ENCODE peak calls at places on chromosomes 6 and 20, in eight cellular contexts. D is stomach; L is psoas muscle; Y is brain microvascular endothelial cell; K is prostate gland; H is lung; U is SK-N-SH; M is CD8-positive, alpha-beta memory T cell. F is an unnamed sample. For H3K36me3, the result is how much of the 10 kb centered on the place peaks cover.

GRCh38 chr20:50292324-50293243 is 102.0 kb downstream of the CEBPB start:
- DNase-seq in D (peak), L (peak), Y (peak), K (peak), H (peak), U (no peak), M (no peak), F (peak)

GRCh38 chr6:13303668-13304017 is 24.7 kb downstream of the TBC1D7 start:
- DNase-seq in D (peak), L (peak), Y (peak), K (no peak), H (peak), U (no peak), M (no peak), F (peak)

GRCh38 chr20:32333988-32334885 is 23.9 kb upstream of the ASXL1 start:
- DNase-seq in D (peak), L (no peak), Y (no peak), K (no peak), H (peak), U (no peak), M (peak), F (peak)

GRCh38 chr6:3227363-3228045 is at the start of gene TUBB2B:
- DNase-seq in D (no peak), L (peak), Y (no peak), K (no peak), H (no peak), U (peak), M (no peak), F (no peak)

GRCh38 chr6:39731565-39731964 is 6.4 kb upstream of the KIF6 start:
- DNase-seq in D (no peak), L (no peak), Y (no peak), K (no peak), H (no peak), U (peak), M (no peak), F (no peak)

GRCh38 chr20:57027752-57028151 is 238.7 kb downstream of the BMP7 start:
- DNase-seq in D (no peak), L (no peak), Y (no peak), K (no peak), H (no peak), U (no peak), M (no peak), F (no peak)

GRCh38 chr6:35781290-35781689 is 471 bp downstream of the CLPSL1 start:
- DNase-seq in D (no peak), L (no peak), Y (no peak), K (no peak), H (no peak), U (no peak), M (no peak), F (no peak)

GRCh38 chr6:56104591-56104990 is 142.8 kb downstream of the COL21A1 start:
- DNase-seq in D (no peak), L (no peak), Y (no peak), K (no peak), H (no peak), U (no peak), M (no peak), F (no peak)

GRCh38 chr20:5570442-5570841 is 179.8 kb upstream of the SHLD1 start:
- DNase-seq in D (no peak), L (no peak), Y (no peak), K (no peak), H (no peak), U (no peak), M (no peak), F (no peak)

GRCh38 chr6:158667360-158667981 is 17.6 kb downstream of the SYTL3 start:
- DNase-seq in D (no peak), L (no peak), Y (no peak), K (no peak), H (no peak), U (no peak), M (no peak), F (no peak)

GRCh38 chr6:43125119-43125518 is 46.0 kb upstream of the SRF start:
- DNase-seq in D (no peak), L (no peak), Y (peak), K (no peak), H (no peak), U (peak), M (peak), F (no peak)

GRCh38 chr20:21100590-21101452 is 5.3 kb downstream of the LINC00237 start:
- DNase-seq in D (no peak), L (no peak), Y (no peak), K (no peak), H (no peak), U (peak), M (no peak), F (no peak)

GRCh38 chr6:156857573-156857972 is 80.4 kb downstream of the ARID1B start:
- DNase-seq in D (no peak), L (no peak), Y (no peak), K (no peak), H (no peak), U (no peak), M (no peak), F (no peak)

GRCh38 chr6:36743538-36744441 is 46.2 kb downstream of the RAB44 start:
- DNase-seq in D (peak), L (no peak), Y (no peak), K (no peak), H (no peak), U (no peak), M (no peak), F (peak)

GRCh38 chr20:50728981-50729874 is 2.2 kb upstream of the PARD6B start:
- DNase-seq in D (peak), L (no peak), Y (no peak), K (peak), H (peak), U (no peak), M (no peak), F (peak)

GRCh38 chr20:23142162-23143050 is 56.3 kb upstream of the CD93 start:
- DNase-seq in D (no peak), L (peak), Y (no peak), K (no peak), H (no peak), U (no peak), M (no peak), F (no peak)

GRCh38 chr6:37822851-37823682 is 3.5 kb downstream of the ZFAND3 start:
- DNase-seq in D (peak), L (no peak), Y (peak), K (no peak), H (no peak), U (no peak), M (no peak), F (peak)

GRCh38 chr20:47347661-47348462 is 8.6 kb downstream of the ZMYND8 start:
- DNase-seq in D (no peak), L (no peak), Y (no peak), K (no peak), H (no peak), U (no peak), M (no peak), F (no peak)

GRCh38 chr6:52416629-52417151 is 3.5 kb upstream of the EFHC1 start:
- DNase-seq in D (no peak), L (no peak), Y (peak), K (peak), H (peak), U (peak), M (peak), F (peak)

GRCh38 chr6:21666200-21666671 is 72.7 kb downstream of the SOX4 start:
- DNase-seq in D (no peak), L (peak), Y (no peak), K (no peak), H (no peak), U (peak), M (no peak), F (no peak)

DNA sequence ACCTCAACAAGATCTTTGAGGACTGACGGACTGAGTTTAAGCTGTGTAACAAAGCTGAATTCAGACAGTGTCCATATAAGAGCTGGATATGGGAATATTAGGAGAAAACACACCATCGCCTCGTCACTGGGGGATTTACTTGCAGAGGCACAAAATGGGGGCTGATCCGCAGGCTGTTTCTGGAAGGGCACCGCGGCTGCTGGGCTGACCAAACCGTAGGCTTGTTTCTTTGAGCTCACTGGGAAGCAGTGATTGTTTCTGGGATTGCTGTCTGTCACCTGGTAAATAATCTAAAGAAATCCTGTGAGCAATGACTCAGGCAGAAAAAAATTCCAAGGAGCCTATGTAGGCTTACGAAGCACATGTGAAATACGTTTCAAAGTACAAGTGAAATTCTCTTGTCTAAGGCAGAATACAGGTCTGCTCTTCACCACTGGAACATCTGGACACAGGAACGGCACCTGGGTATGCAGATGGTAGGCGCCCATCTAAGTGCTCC is 63.9 kb upstream of the MPC1 start:
- DNase-seq in D (peak), L (no peak), Y (no peak), K (no peak), H (no peak), U (no peak), M (no peak), F (no peak)
- H3K36me3 ChIP-seq in D (half or more), L (half or more), Y (under half), K (under half), H (under half), U (half or more), M (under half), F (under half)

DNA sequence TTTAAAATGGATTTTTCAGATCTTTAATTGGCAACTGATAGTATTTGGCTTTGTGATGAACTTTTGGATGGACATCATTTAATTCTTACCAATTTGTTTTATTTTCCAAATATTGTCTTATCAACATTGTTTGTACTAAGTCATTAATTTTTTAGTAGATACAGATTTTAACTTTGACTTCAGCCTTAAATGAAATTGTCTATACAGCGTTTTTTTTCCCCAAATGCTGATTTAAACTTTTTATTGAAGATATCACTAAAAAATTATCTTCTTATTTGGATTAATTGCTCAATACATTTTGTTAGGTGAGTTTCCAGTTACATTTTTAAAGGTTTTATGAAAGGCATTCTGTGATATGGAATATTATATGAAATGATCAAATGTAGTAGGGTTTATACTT is 123.6 kb upstream of the MMS22L start:
- DNase-seq in D (no peak), L (no peak), Y (no peak), K (no peak), H (no peak), U (no peak), M (no peak), F (no peak)
- H3K4me3 ChIP-seq in D (no peak), L (no peak), Y (no peak), K (no peak), H (no peak), U (no peak), M (no peak), F (no peak)

GRCh38 chr6:132512342-132512637 is 626 bp downstream of the STX7 start:
- DNase-seq in D (no peak), L (no peak), Y (no peak), K (no peak), H (no peak), U (no peak), M (no peak), F (no peak)

GRCh38 chr6:132511159-132511835 is 1.6 kb downstream of the STX7 start:
- DNase-seq in D (no peak), L (no peak), Y (no peak), K (no peak), H (no peak), U (no peak), M (no peak), F (peak)

GRCh38 chr6:132513821-132514545 is 1.1 kb upstream of the STX7 start:
- DNase-seq in D (no peak), L (no peak), Y (no peak), K (no peak), H (no peak), U (no peak), M (no peak), F (peak)

GRCh38 chr6:132511836-132512230 is 1.1 kb downstream of the STX7 start:
- DNase-seq in D (no peak), L (no peak), Y (no peak), K (no peak), H (no peak), U (no peak), M (no peak), F (peak)

DNA sequence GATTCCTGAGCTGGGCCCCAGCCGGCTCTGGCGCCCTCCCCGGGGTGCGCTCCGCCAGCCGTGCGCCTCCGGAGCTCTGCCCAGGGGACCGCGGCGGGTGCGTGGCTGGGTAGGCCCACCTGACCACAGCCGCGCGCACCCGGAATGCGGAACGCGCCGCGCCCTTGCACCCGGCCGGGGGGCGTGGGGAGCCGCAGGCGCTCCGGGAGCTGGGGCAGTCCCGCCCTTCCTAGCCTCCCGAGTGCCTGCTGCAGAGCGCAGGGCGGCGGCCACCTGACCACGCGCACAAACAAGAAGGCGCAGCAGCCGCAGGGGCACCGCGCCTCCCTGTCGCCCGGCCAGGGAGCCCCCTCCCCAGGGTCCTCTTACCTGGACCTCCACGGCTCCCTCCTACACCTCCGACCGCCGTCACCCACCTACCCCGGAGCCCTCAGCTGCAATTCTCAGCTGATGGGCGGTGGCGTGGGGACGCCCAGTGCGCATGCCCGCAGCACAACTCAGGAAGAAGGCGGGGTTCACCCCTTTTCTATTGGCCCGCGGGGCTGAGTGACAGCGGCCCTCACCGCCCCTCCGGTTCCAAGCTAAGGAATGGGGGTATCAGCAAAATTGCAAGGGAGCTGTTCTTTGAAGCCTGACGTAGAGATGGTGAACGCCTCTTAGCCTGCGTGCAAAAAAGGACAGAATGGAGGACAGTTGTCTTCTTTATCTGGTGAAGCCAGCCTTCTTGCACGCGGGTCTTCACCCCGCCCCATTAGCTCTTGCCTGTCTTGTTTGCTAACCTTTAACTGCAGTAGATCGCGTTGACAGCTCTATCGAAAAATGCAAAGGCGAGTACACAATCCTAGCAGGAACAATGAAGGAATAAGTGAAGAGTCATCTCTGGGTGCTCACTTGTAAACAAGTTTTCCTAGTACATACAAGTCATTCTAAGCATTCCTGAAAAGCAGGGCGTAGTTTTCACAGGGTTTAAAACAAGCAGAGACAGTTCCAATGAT is at the start of gene STX7:
- DNase-seq in D (peak), L (peak), Y (peak), K (peak), H (peak), U (peak), M (peak), F (peak)
- H3K27ac ChIP-seq in D (peak), L (peak), Y (peak), K (peak), H (peak), U (peak), M (peak), F (peak)

GRCh38 chr20:25259788-25260254 is 11.9 kb downstream of the PYGB start:
- DNase-seq in D (no peak), L (no peak), Y (no peak), K (no peak), H (no peak), U (no peak), M (no peak), F (peak)
- H3K36me3 ChIP-seq in D (under half), L (under half), Y (under half), K (under half), H (under half), U (under half), M (under half), F (under half)

GRCh38 chr6:28337103-28337520 is 1.2 kb upstream of the ZSCAN31 start:
- DNase-seq in D (no peak), L (no peak), Y (no peak), K (no peak), H (no peak), U (no peak), M (no peak), F (no peak)
- H3K4me3 ChIP-seq in D (peak), L (peak), Y (no peak), K (no peak), H (no peak), U (peak), M (peak), F (no peak)

GRCh38 chr6:30727920-30728605 is 7.9 kb downstream of the TUBB start:
- DNase-seq in D (no peak), L (no peak), Y (no peak), K (no peak), H (no peak), U (peak), M (no peak), F (no peak)

GRCh38 chr6:30726506-30727413 is 6.6 kb downstream of the TUBB start:
- DNase-seq in D (no peak), L (no peak), Y (no peak), K (no peak), H (no peak), U (no peak), M (no peak), F (no peak)

GRCh38 chr6:30725713-30726505 is 5.8 kb downstream of the TUBB start:
- DNase-seq in D (no peak), L (no peak), Y (no peak), K (no peak), H (no peak), U (peak), M (no peak), F (no peak)

GRCh38 chr6:30722280-30723112 is 2.3 kb downstream of the TUBB start:
- DNase-seq in D (peak), L (peak), Y (peak), K (peak), H (peak), U (peak), M (peak), F (peak)

GRCh38 chr6:30724906-30725667 is 4.9 kb downstream of the TUBB start:
- DNase-seq in D (no peak), L (no peak), Y (no peak), K (no peak), H (no peak), U (no peak), M (no peak), F (no peak)
- H3K27ac ChIP-seq in D (peak), L (peak), Y (no peak), K (no peak), H (no peak), U (peak), M (no peak), F (peak)

DNA sequence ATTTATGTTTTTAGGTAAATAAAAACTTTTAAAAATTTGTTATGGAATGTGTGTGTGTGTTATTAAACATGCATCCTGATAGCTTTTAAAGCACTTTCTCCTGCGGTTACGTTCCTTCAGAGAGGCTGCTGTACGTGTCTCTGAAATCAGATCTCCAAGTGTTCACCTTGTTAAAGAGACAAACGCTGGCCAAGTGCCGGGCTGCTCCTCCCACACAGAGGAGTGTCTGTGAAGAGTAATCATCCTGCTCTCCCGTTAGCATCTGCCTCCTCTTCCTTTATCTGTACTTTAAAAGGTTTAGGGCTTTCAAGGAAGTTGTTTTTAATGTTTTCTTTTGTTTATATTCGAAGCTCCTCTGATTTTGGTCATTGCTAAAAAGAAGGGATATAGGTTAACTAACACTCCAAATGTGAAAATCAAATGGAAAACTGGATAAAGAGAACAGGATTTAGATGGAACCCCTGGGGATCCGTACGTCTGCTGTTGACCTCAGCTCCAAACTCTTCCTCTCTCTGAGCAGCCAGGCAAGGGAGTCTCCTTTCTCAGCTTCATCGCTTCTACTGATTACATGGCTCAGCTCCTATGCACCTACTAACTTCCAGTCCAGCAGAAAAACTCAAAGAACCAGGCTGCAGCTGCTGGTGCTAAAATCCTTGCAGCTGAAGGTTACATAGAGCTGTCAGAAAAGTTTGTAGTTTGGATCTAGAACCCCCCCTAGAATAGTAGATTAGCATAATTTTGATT is 20.0 kb downstream of the IRF4 start:
- DNase-seq in D (no peak), L (no peak), Y (no peak), K (peak), H (no peak), U (no peak), M (no peak), F (no peak)
- H3K36me3 ChIP-seq in D (under half), L (under half), Y (under half), K (under half), H (under half), U (under half), M (under half), F (under half)

GRCh38 chr6:5243069-5243468 is 17.7 kb downstream of the LYRM4 start:
- DNase-seq in D (no peak), L (no peak), Y (no peak), K (no peak), H (no peak), U (no peak), M (no peak), F (no peak)

GRCh38 chr6:5238336-5238735 is 22.4 kb downstream of the LYRM4 start:
- DNase-seq in D (no peak), L (no peak), Y (no peak), K (no peak), H (no peak), U (no peak), M (no peak), F (no peak)

GRCh38 chr6:5235830-5236229 is 24.9 kb downstream of the LYRM4 start:
- DNase-seq in D (no peak), L (no peak), Y (no peak), K (no peak), H (no peak), U (no peak), M (no peak), F (no peak)

GRCh38 chr6:5246141-5246869 is 14.4 kb downstream of the LYRM4 start:
- DNase-seq in D (no peak), L (no peak), Y (no peak), K (no peak), H (peak), U (no peak), M (no peak), F (no peak)

DNA sequence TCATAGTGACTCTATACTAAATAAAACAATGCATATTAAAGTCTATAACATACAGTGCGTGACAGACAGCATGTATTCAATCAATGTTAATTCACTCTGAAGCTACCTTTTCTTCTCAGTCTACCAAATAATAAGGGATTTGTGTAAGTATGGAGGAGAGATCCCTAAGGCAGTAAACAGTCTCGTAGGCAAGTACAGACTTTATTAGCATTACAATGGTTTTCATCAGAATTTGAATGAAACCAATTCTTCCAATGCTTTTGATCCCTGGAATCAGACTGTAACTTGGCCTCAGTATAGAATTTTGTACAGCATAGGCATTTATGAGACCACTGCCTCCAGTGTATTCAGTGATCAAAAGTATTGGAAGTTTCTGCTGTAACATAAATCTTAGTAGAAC is 19.5 kb downstream of the LYRM4 start:
- DNase-seq in D (no peak), L (no peak), Y (no peak), K (no peak), H (no peak), U (no peak), M (no peak), F (no peak)
- H3K4me3 ChIP-seq in D (no peak), L (no peak), Y (no peak), K (no peak), H (no peak), U (no peak), M (no peak), F (no peak)

GRCh38 chr20:4275689-4276088 is 260.3 kb upstream of the RNF24 start:
- DNase-seq in D (no peak), L (no peak), Y (no peak), K (no peak), H (no peak), U (no peak), M (no peak), F (no peak)
- H3K27ac ChIP-seq in D (no peak), L (no peak), Y (no peak), K (no peak), H (no peak), U (no peak), M (no peak), F (no peak)

F was measured in small intestine.